ENCODE peak calls at places on chromosome 18, in six cellular contexts. C, P, B, O, G and D are unnamed samples.

GRCh38 chr18:59821983-59822382 is 77.8 kb upstream of the PMAIP1 start:
- DNase-seq in O (no peak), C (no peak), P (peak; percentile 15), B (no peak), G (no peak), D (no peak)

GRCh38 chr18:31819106-31819924 is 58.6 kb upstream of the SLC25A52 start:
- DNase-seq in G (peak; percentile 3), B (no peak), O (no peak), P (peak; percentile 53), C (no peak), D (no peak)

GRCh38 chr18:407825-408224 is 92.7 kb downstream of the COLEC12 start:
- DNase-seq in G (no peak), B (no peak), C (no peak), P (no peak), O (no peak), D (no peak)

GRCh38 chr18:56873441-56874140 is 222.4 kb downstream of the WDR7 start:
- DNase-seq in G (no peak), C (peak; percentile 51), B (peak; percentile 36), P (no peak), O (no peak), D (peak; percentile 31)

GRCh38 chr18:60982958-60983357 is 350.3 kb upstream of the CDH20 start:
- DNase-seq in P (no peak), C (no peak), G (no peak), O (no peak), B (no peak), D (no peak)

GRCh38 chr18:35582899-35583558 is 1.5 kb downstream of the GALNT1 start:
- DNase-seq in B (no peak), C (no peak), P (peak; percentile 52), G (no peak), O (no peak), D (no peak)

GRCh38 chr18:45059695-45060094 is 379.0 kb downstream of the SETBP1 start:
- DNase-seq in P (peak; percentile 85), C (no peak), G (no peak), O (no peak), B (no peak), D (no peak)

GRCh38 chr18:22900558-22901183 is 32.5 kb upstream of the RBBP8 start:
- DNase-seq in P (no peak), G (peak; percentile 30), O (no peak), C (no peak), B (peak; percentile 4), D (no peak)

GRCh38 chr18:50970006-50970405 is 2.2 kb downstream of the ELAC1 start:
- DNase-seq in O (no peak), B (no peak), G (no peak), P (no peak), C (no peak), D (no peak)

GRCh38 chr18:51655327-51655698 is 457.8 kb upstream of the MEX3C start:
- DNase-seq in C (no peak), P (no peak), O (no peak), G (no peak), B (no peak), D (no peak)

GRCh38 chr18:58813090-58813489 is 51.6 kb upstream of the ZNF532 start:
- DNase-seq in B (no peak), O (no peak), C (no peak), P (no peak), G (no peak), D (no peak)

GRCh38 chr18:51266736-51267135 is 69.3 kb upstream of the MEX3C start:
- DNase-seq in G (no peak), B (no peak), P (no peak), O (no peak), C (no peak), D (no peak)

GRCh38 chr18:32238635-32239268 is 48.9 kb downstream of the MEP1B start:
- DNase-seq in C (no peak), B (no peak), G (no peak), P (no peak), O (no peak), D (no peak)

DNA sequence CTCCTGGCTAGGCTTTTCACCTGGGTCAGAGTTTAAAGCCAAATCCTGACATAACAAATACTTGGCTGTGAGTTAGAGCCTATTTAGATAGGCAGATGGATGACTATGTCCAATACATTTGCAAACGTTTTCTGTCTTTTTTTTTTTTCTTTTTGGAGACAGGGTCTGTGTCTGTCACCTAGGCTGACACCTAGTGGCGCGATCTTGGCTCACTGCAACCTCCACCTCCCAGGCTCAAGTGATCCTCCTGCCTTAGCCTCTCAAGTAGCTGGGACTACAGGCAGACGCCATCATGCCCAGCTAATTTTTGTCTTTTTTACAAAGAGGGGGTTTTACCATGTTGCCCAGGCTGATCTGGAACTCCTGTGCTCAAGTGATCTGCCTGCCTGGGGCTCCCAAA is 124.8 kb downstream of the DYM start:
- DNase-seq in P (no peak), B (no peak), G (no peak), O (no peak), C (peak; percentile 10), D (peak; percentile 23)
- TF ChIP-seq CTCF in P (no peak), B (no peak), G (no peak), O (no peak), C (peak; percentile 36), D (no peak)

GRCh38 chr18:6414118-6414722 is 491 bp downstream of the L3MBTL4 start:
- DNase-seq in G (no peak), C (peak; percentile 42), O (no peak), P (no peak), B (peak; percentile 35), D (peak; percentile 39)
- TF ChIP-seq CTCF in G (no peak), C (no peak), O (no peak), P (no peak), B (no peak), D (no peak)

GRCh38 chr18:46070683-46071614 is 1.1 kb downstream of the PSTPIP2 start:
- DNase-seq in G (no peak), O (no peak), B (no peak), P (no peak), C (peak; percentile 13), D (peak; percentile 53)

GRCh38 chr18:46073474-46074331 is 1.6 kb upstream of the PSTPIP2 start:
- DNase-seq in B (no peak), G (peak; percentile 15), C (peak; percentile 68), P (peak; percentile 74), O (no peak), D (peak; percentile 70)

GRCh38 chr18:46071615-46071893 is 506 bp downstream of the PSTPIP2 start:
- DNase-seq in O (no peak), C (no peak), P (no peak), G (no peak), B (no peak), D (peak; percentile 26)

GRCh38 chr18:46072959-46073358 is 899 bp upstream of the PSTPIP2 start:
- DNase-seq in P (no peak), B (no peak), O (no peak), C (no peak), G (no peak), D (no peak)

DNA sequence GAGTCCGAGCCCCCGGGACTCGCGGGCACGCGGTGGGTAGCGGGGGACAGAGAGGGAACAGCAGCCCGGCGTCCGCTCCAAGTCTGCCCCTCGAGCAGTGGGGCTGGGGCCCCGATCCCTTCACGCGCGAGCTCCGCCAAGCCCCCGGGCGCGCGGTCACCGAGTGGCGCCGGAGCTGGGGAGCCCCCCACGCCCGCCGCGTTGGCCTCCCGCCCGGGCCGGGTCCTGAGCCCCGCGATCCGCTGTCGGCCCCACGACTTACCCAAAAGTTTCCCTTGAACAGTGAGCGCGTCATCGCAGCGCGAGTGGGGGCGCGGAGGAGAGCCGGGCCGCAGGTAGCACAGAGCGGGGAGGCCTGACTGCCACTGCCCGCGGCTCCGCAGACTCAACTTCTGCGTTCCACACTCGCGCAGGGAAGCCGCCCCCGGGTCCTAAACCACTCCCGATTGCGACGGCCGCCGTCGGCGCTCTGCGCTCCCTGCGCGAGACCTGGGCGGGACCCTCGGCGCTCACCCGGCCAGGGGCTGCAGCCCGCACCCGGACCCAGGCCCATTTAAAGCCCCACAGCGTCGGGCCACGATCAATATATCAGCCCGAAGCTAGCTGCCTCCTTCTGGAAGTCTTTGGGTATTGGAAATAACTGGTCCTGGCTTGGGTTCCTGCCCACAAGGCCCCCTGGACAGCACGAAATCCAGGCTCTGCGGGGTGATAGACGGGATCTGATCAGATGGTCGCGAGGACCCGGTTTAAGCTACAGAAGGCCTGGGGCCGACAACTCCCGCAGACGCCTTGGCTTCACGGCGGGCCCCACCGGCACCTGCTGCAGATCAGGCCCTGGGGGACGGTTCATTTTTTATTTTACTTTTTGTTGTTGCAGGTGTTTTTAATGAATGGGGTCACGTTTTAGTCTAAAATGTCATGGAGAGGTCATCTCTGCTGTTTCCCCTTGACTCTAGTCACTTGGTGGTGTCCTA is at the start of gene PSTPIP2:
- DNase-seq in G (peak; percentile 11), C (peak; percentile 62), P (peak; percentile 54), B (peak; percentile 71), O (no peak), D (peak; percentile 78)
- TF ChIP-seq CTCF in G (peak; percentile 5), C (no peak), P (no peak), B (no peak), O (no peak), D (no peak)

GRCh38 chr18:49859725-49860124 is 46.4 kb upstream of the ACAA2 start:
- DNase-seq in G (no peak), C (no peak), B (no peak), P (no peak), O (no peak), D (no peak)
- TF ChIP-seq CTCF in G (no peak), C (no peak), B (no peak), P (no peak), O (no peak), D (no peak)